ENCODE peak calls at places on chromosomes 2 and 18, in eight cellular contexts. One of them, this sample, is unnamed.

GRCh38 chr2:104812281-104812680 is 41.6 kb upstream of the POU3F3 start:
- DNase-seq in cardiac fibroblast: peak; percentile 17
- DNase-seq in effector CD8-positive, alpha-beta T cell: no peak
- DNase-seq in epithelial cell of proximal tubule: no peak
- DNase-seq in heart left ventricle: no peak
- DNase-seq in GM18507: no peak
- DNase-seq in neural crest cell: no peak
- DNase-seq in D341Med: no peak
- DNase-seq in this sample: no peak

GRCh38 chr2:173175222-173175621 is 99.6 kb downstream of the MAP3K20 start:
- DNase-seq in cardiac fibroblast: peak; percentile 72
- DNase-seq in D341Med: no peak
- DNase-seq in GM18507: no peak
- DNase-seq in heart left ventricle: no peak
- DNase-seq in epithelial cell of proximal tubule: no peak
- DNase-seq in effector CD8-positive, alpha-beta T cell: no peak
- DNase-seq in neural crest cell: no peak
- DNase-seq in this sample: no peak

GRCh38 chr18:48351216-48352050 is 57.8 kb downstream of the ZBTB7C start:
- DNase-seq in epithelial cell of proximal tubule: no peak
- DNase-seq in D341Med: no peak
- DNase-seq in heart left ventricle: no peak
- DNase-seq in neural crest cell: no peak
- DNase-seq in GM18507: no peak
- DNase-seq in effector CD8-positive, alpha-beta T cell: no peak
- DNase-seq in cardiac fibroblast: no peak
- DNase-seq in this sample: no peak

GRCh38 chr2:3463914-3464313 is 55.4 kb downstream of the ADI1 start:
- DNase-seq in effector CD8-positive, alpha-beta T cell: no peak
- DNase-seq in GM18507: no peak
- DNase-seq in epithelial cell of proximal tubule: no peak
- DNase-seq in heart left ventricle: no peak
- DNase-seq in D341Med: no peak
- DNase-seq in cardiac fibroblast: no peak
- DNase-seq in neural crest cell: no peak
- DNase-seq in this sample: no peak

GRCh38 chr2:129460643-129461198 is 518.7 kb upstream of the RAB6C start:
- DNase-seq in cardiac fibroblast: no peak
- DNase-seq in heart left ventricle: no peak
- DNase-seq in D341Med: no peak
- DNase-seq in effector CD8-positive, alpha-beta T cell: no peak
- DNase-seq in neural crest cell: no peak
- DNase-seq in GM18507: no peak
- DNase-seq in epithelial cell of proximal tubule: no peak
- DNase-seq in this sample: no peak

GRCh38 chr2:235642446-235643107 is 148.7 kb downstream of the AGAP1 start:
- DNase-seq in heart left ventricle: peak; percentile 32
- DNase-seq in cardiac fibroblast: peak; percentile 76
- DNase-seq in D341Med: no peak
- DNase-seq in epithelial cell of proximal tubule: no peak
- DNase-seq in neural crest cell: no peak
- DNase-seq in effector CD8-positive, alpha-beta T cell: no peak
- DNase-seq in GM18507: no peak
- DNase-seq in this sample: no peak

GRCh38 chr18:70621710-70622109 is 332.9 kb downstream of the SOCS6 start:
- DNase-seq in D341Med: no peak
- DNase-seq in effector CD8-positive, alpha-beta T cell: no peak
- DNase-seq in cardiac fibroblast: no peak
- DNase-seq in epithelial cell of proximal tubule: no peak
- DNase-seq in heart left ventricle: no peak
- DNase-seq in neural crest cell: no peak
- DNase-seq in GM18507: no peak
- DNase-seq in this sample: no peak

GRCh38 chr18:3051718-3052410 is 38.9 kb upstream of the LPIN2 start:
- DNase-seq in heart left ventricle: no peak
- DNase-seq in cardiac fibroblast: no peak
- DNase-seq in D341Med: no peak
- DNase-seq in effector CD8-positive, alpha-beta T cell: no peak
- DNase-seq in epithelial cell of proximal tubule: no peak
- DNase-seq in neural crest cell: no peak
- DNase-seq in GM18507: no peak
- DNase-seq in this sample: no peak

GRCh38 chr2:216222650-216223352 is 113.7 kb downstream of the XRCC5 start:
- DNase-seq in heart left ventricle: no peak
- DNase-seq in GM18507: peak; percentile 15
- DNase-seq in effector CD8-positive, alpha-beta T cell: no peak
- DNase-seq in epithelial cell of proximal tubule: no peak
- DNase-seq in neural crest cell: no peak
- DNase-seq in D341Med: no peak
- DNase-seq in cardiac fibroblast: peak; percentile 71
- DNase-seq in this sample: no peak

GRCh38 chr18:1585881-1586488 is 681.3 kb downstream of the ADCYAP1 start:
- DNase-seq in cardiac fibroblast: peak; percentile 45
- DNase-seq in epithelial cell of proximal tubule: peak; percentile 6
- DNase-seq in D341Med: peak; percentile 60
- DNase-seq in neural crest cell: peak; percentile 1
- DNase-seq in GM18507: no peak
- DNase-seq in effector CD8-positive, alpha-beta T cell: no peak
- DNase-seq in heart left ventricle: no peak
- DNase-seq in this sample: peak; percentile 1

GRCh38 chr2:101558740-101559508 is 84.0 kb upstream of the RFX8 start:
- DNase-seq in cardiac fibroblast: peak; percentile 77
- DNase-seq in neural crest cell: no peak
- DNase-seq in epithelial cell of proximal tubule: no peak
- DNase-seq in effector CD8-positive, alpha-beta T cell: no peak
- DNase-seq in heart left ventricle: peak; percentile 44
- DNase-seq in D341Med: no peak
- DNase-seq in GM18507: no peak
- DNase-seq in this sample: no peak

This sample was measured in NT2/D1.